ENCODE peak calls at places on chromosomes 7 and 10, in five cellular contexts. P is germinal center, E is WERI-Rb-1, Q is substantia nigra, L is KBM-7. Y is an unnamed sample.

GRCh38 chr7:103063895-103064294 is 10.7 kb downstream of the FBXL13 start:
- DNase-seq in P (no peak), E (no peak), Q (no peak), L (no peak), Y (no peak)

GRCh38 chr10:119849944-119850343 is 22.7 kb downstream of the MCMBP start:
- DNase-seq in P (no peak), E (no peak), Q (no peak), L (no peak), Y (no peak)

GRCh38 chr7:132783824-132784223 is 207.6 kb upstream of the PLXNA4 start:
- DNase-seq in P (no peak), E (no peak), Q (no peak), L (no peak), Y (no peak)

GRCh38 chr7:70807650-70808049 is 324.3 kb upstream of the GALNT17 start:
- DNase-seq in P (peak), E (peak), Q (no peak), L (no peak), Y (peak)

GRCh38 chr7:7554647-7555575 is 11.8 kb upstream of the MIOS start:
- DNase-seq in P (no peak), E (peak), Q (no peak), L (no peak), Y (peak)

GRCh38 chr10:49164587-49165188 is 23.5 kb downstream of the TMEM273 start:
- DNase-seq in P (peak), E (peak), Q (peak), L (peak), Y (peak)

GRCh38 chr7:101754432-101755159 is 62.8 kb upstream of the CUX1 start:
- DNase-seq in P (no peak), E (no peak), Q (no peak), L (no peak), Y (peak)

GRCh38 chr7:101156866-101157589 is 2.8 kb downstream of the AP1S1 start:
- DNase-seq in P (no peak), E (no peak), Q (no peak), L (no peak), Y (no peak)

GRCh38 chr10:91271886-91272285 is 51.4 kb downstream of the PCGF5 start:
- DNase-seq in P (no peak), E (no peak), Q (no peak), L (no peak), Y (no peak)

GRCh38 chr7:64997927-64998391 is 7.1 kb upstream of the ZNF117 start:
- DNase-seq in P (no peak), E (no peak), Q (no peak), L (no peak), Y (no peak)

GRCh38 chr10:12807096-12807755 is 194.3 kb downstream of the CCDC3 start:
- DNase-seq in P (no peak), E (no peak), Q (no peak), L (no peak), Y (no peak)

GRCh38 chr10:114684085-114684821 is 26.2 kb upstream of the ABLIM1 start:
- DNase-seq in P (no peak), E (no peak), Q (peak), L (no peak), Y (no peak)

GRCh38 chr7:119256446-119257131 is 1016.4 kb upstream of the KCND2 start:
- DNase-seq in P (no peak), E (no peak), Q (no peak), L (no peak), Y (no peak)

GRCh38 chr10:106802949-106803348 is 361.6 kb downstream of the SORCS1 start:
- DNase-seq in P (no peak), E (no peak), Q (no peak), L (no peak), Y (no peak)

GRCh38 chr10:116014326-116014725 is 258.7 kb downstream of the GFRA1 start:
- DNase-seq in P (no peak), E (no peak), Q (no peak), L (no peak), Y (no peak)

GRCh38 chr7:96084880-96085551 is 236.9 kb downstream of the SLC25A13 start:
- DNase-seq in P (no peak), E (no peak), Q (no peak), L (no peak), Y (no peak)

GRCh38 chr7:6576024-6576866 is 1.0 kb upstream of the ZDHHC4 start:
- DNase-seq in P (no peak), E (peak), Q (no peak), L (no peak), Y (peak)

GRCh38 chr7:157683251-157684156 is 346.7 kb downstream of the DNAJB6 start:
- DNase-seq in P (no peak), E (peak), Q (no peak), L (no peak), Y (no peak)

GRCh38 chr10:121514141-121514865 is 83.9 kb downstream of the FGFR2 start:
- DNase-seq in P (no peak), E (no peak), Q (no peak), L (no peak), Y (no peak)

GRCh38 chr10:17779761-17780160 is 27.8 kb downstream of the TMEM236 start:
- DNase-seq in P (no peak), E (no peak), Q (no peak), L (no peak), Y (no peak)

GRCh38 chr10:30747633-30748032 is 118.1 kb upstream of the LYZL2 start:
- DNase-seq in P (no peak), E (no peak), Q (no peak), L (no peak), Y (no peak)

GRCh38 chr10:1403508-1404230 is 333.7 kb downstream of the ADARB2 start:
- DNase-seq in P (no peak), E (no peak), Q (no peak), L (no peak), Y (peak)

GRCh38 chr10:129694184-129694583 is 227.1 kb downstream of the MGMT start:
- DNase-seq in P (no peak), E (no peak), Q (no peak), L (no peak), Y (no peak)

Y was measured in NCI-H82.